ENCODE peak calls at places on chromosomes 3 and 15, in five cellular contexts. N is OCI-LY7, K is RWPE1, L is COLO829, C is M059J. U is an unnamed sample.
A peak's percentile ranks its signal among the peaks of the same experiment; 100 is the strongest.

GRCh38 chr3:89571707-89572106 is 464.3 kb downstream of the EPHA3 start:
- DNase-seq in N (no peak), K (no peak), L (no peak), C (no peak), U (no peak)

GRCh38 chr15:37289109-37289765 is 188.9 kb upstream of the MEIS2 start:
- DNase-seq in N (peak; percentile 1), K (no peak), L (no peak), C (peak; percentile 25), U (no peak)

GRCh38 chr3:50519471-50520089 is 16.1 kb upstream of the CACNA2D2 start:
- DNase-seq in N (peak; percentile 70), K (peak; percentile 53), L (peak; percentile 58), C (peak; percentile 38), U (peak; percentile 38)

GRCh38 chr15:57500979-57501576 is 90.6 kb upstream of the MYZAP start:
- DNase-seq in N (no peak), K (peak; percentile 16), L (no peak), C (peak; percentile 28), U (peak; percentile 75)

GRCh38 chr3:113783980-113784379 is 37.1 kb downstream of the ATP6V1A start:
- DNase-seq in N (no peak), K (no peak), L (peak; percentile 15), C (peak; percentile 47), U (no peak)

GRCh38 chr3:123096701-123097100 is 29.9 kb downstream of the PDIA5 start:
- DNase-seq in N (no peak), K (no peak), L (no peak), C (peak; percentile 68), U (no peak)

GRCh38 chr15:77057650-77058049 is 13.3 kb downstream of the TSPAN3 start:
- DNase-seq in N (no peak), K (no peak), L (no peak), C (no peak), U (no peak)

GRCh38 chr15:52678036-52678467 is 1.1 kb downstream of the ATOSA start:
- DNase-seq in N (peak; percentile 76), K (peak; percentile 50), L (no peak), C (peak; percentile 74), U (peak; percentile 57)

GRCh38 chr3:140078343-140078742 is 143.4 kb downstream of the CLSTN2 start:
- DNase-seq in N (no peak), K (no peak), L (no peak), C (no peak), U (no peak)

GRCh38 chr3:52524752-52525661 is 8.7 kb downstream of the NT5DC2 start:
- DNase-seq in N (no peak), K (no peak), L (no peak), C (no peak), U (no peak)

GRCh38 chr15:70528270-70528706 is 235.1 kb downstream of the UACA start:
- DNase-seq in N (peak; percentile 83), K (no peak), L (no peak), C (peak; percentile 77), U (peak; percentile 61)

GRCh38 chr15:72202801-72203506 is 5.4 kb upstream of the GRAMD2A start:
- DNase-seq in N (no peak), K (no peak), L (no peak), C (no peak), U (no peak)